ENCODE peak calls at places on chromosomes 13 and 19, in ten cellular contexts. N is PC-9, C is IMR-90, X is fibroblast of lung, P is kidney, F is gastrocnemius medialis, E is A549, S is lower lobe of right lung, L is left ventricle myocardium inferior, T is astrocyte. M is an unnamed sample. For H3K4me1, the result is how much of the 10 kb centered on the place peaks cover.

GRCh38 chr13:21529102-21529893 is 70.2 kb upstream of the ZDHHC20 start:
- DNase-seq in F (no peak), L (no peak), S (no peak), T (no peak), N (no peak), E (no peak), C (no peak), P (no peak), X (no peak), M (no peak)

GRCh38 chr13:46475586-46475991 is 77.4 kb upstream of the LRCH1 start:
- DNase-seq in F (no peak), L (no peak), T (peak), N (no peak), X (peak), E (no peak), C (no peak), S (no peak), P (no peak), M (peak)

GRCh38 chr13:50910483-50910805 is 853 bp downstream of the RNASEH2B start:
- DNase-seq in E (peak), X (peak), F (no peak), P (no peak), N (no peak), L (no peak), C (peak), T (peak), S (no peak), M (peak)

GRCh38 chr19:37692956-37693660 is 26.5 kb downstream of the ZNF607 start:
- DNase-seq in L (no peak), X (no peak), C (no peak), N (no peak), E (no peak), T (no peak), S (no peak), F (no peak), P (no peak), M (no peak)

GRCh38 chr13:32471187-32471922 is 43.4 kb upstream of the N4BP2L1 start:
- DNase-seq in T (peak), E (no peak), X (peak), L (peak), N (no peak), S (no peak), P (no peak), C (peak), F (no peak), M (no peak)

GRCh38 chr19:46514589-46515289 is 19.1 kb upstream of the PNMA8B start:
- DNase-seq in F (no peak), S (no peak), P (no peak), C (no peak), E (no peak), L (no peak), X (no peak), T (no peak), N (no peak), M (no peak)

GRCh38 chr19:42286349-42287016 is 15.4 kb upstream of the PRR19 start:
- DNase-seq in T (no peak), S (no peak), F (no peak), C (peak), X (peak), L (peak), E (no peak), N (no peak), P (peak), M (no peak)

GRCh38 chr19:12364391-12365093 is 941 bp downstream of the ZNF442 start:
- DNase-seq in F (no peak), C (peak), X (peak), T (peak), P (peak), L (peak), E (no peak), N (no peak), S (peak), M (no peak)

GRCh38 chr13:94389544-94390351 is 89.7 kb downstream of the DCT start:
- DNase-seq in L (no peak), T (no peak), S (no peak), P (no peak), E (no peak), X (no peak), C (no peak), N (no peak), F (no peak), M (no peak)

GRCh38 chr19:17687141-17687856 is 855 bp downstream of the UNC13A start:
- DNase-seq in X (no peak), P (no peak), F (no peak), N (no peak), T (no peak), E (peak), L (no peak), S (no peak), C (no peak), M (no peak)

GRCh38 chr19:8638078-8638619 is 7.7 kb downstream of the NFILZ start:
- DNase-seq in N (peak), P (no peak), L (peak), E (peak), T (peak), X (no peak), C (peak), F (no peak), S (peak), M (no peak)

GRCh38 chr13:60329221-60329983 is 67.6 kb upstream of the TDRD3 start:
- DNase-seq in E (peak), P (no peak), X (peak), L (no peak), T (peak), C (peak), F (no peak), S (peak), N (no peak), M (peak)

GRCh38 chr13:40932252-40932651 is 86.9 kb downstream of the ELF1 start:
- DNase-seq in L (no peak), N (no peak), F (no peak), T (no peak), P (no peak), S (no peak), X (no peak), E (no peak), C (no peak), M (no peak)

GRCh38 chr13:107289540-107289939 is 721.6 kb upstream of the ARGLU1 start:
- DNase-seq in P (no peak), N (no peak), E (no peak), L (no peak), X (no peak), F (no peak), S (no peak), T (no peak), C (peak), M (no peak)

GRCh38 chr13:27839809-27840467 is 47.7 kb downstream of the GSX1 start:
- DNase-seq in C (no peak), P (no peak), S (no peak), N (peak), T (peak), L (no peak), E (peak), X (no peak), F (no peak), M (peak)

GRCh38 chr13:44927953-44928352 is 61.3 kb downstream of the NUFIP1 start:
- DNase-seq in L (no peak), F (no peak), N (no peak), S (no peak), T (no peak), X (no peak), C (peak), P (no peak), E (no peak), M (no peak)

GRCh38 chr19:50332264-50333038 is 3.3 kb upstream of the KCNC3 start:
- DNase-seq in C (no peak), T (no peak), N (peak), P (peak), E (no peak), X (no peak), L (no peak), S (peak), F (no peak), M (no peak)

GRCh38 chr13:94667190-94667589 is 45.2 kb downstream of the SOX21 start:
- DNase-seq in F (no peak), N (no peak), E (no peak), P (no peak), S (no peak), X (no peak), L (no peak), T (no peak), C (no peak), M (no peak)

GRCh38 chr19:39325778-39326680 is 5.4 kb upstream of the LRFN1 start:
- DNase-seq in L (no peak), E (peak), P (no peak), C (peak), N (peak), T (no peak), F (no peak), X (peak), S (no peak), M (no peak)

GRCh38 chr13:100872761-100873160 is 198.2 kb upstream of the TMTC4 start:
- DNase-seq in X (peak), L (no peak), N (no peak), F (no peak), C (peak), E (no peak), S (no peak), T (no peak), P (no peak), M (no peak)

GRCh38 chr13:72255908-72256307 is 388.9 kb upstream of the DACH1 start:
- DNase-seq in X (peak), P (no peak), F (no peak), S (no peak), L (no peak), C (no peak), T (peak), N (no peak), E (peak), M (peak)

GRCh38 chr19:41641879-41642485 is 15.1 kb upstream of the CEACAM4 start:
- DNase-seq in X (peak), E (peak), P (peak), C (peak), S (peak), N (peak), T (peak), F (no peak), L (no peak), M (no peak)

GRCh38 chr19:35715981-35716734 is 1.6 kb upstream of the KMT2B start:
- DNase-seq in P (peak), X (no peak), C (peak), T (peak), E (peak), L (peak), S (peak), F (peak), N (peak), M (no peak)

DNA sequence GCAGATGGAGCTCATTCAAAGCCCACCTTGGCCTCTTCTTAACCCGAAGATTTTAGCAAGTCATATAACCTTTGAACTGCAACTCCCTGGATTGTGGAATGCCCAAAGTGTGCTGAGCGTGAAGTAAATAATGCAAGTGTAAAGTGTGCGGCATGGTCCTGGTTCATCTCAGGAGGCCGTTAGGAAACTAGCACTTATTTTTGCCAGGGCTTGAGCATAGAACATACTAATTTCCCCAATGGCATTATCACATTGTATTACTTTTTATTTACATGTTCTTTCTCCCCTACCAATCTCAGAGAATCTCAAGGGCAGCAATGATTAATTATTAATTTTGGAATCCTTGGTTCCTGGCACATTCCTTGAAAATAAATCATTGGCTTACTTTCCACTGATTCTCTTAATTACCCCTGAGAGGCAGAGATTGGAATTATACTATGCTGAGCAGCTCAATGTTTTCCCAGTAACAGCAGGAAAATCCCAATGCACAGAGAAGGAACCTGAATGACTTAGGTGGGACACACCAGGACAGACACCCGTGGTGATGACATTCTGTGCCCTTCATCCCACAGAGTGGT is 128.8 kb upstream of the GJB6 start:
- DNase-seq in X (no peak), C (no peak), N (no peak), T (peak), P (no peak), E (no peak), L (no peak), F (no peak), S (no peak), M (no peak)
- H3K27ac ChIP-seq in X (no peak), C (no peak), N (no peak), T (peak), P (peak), E (no peak), L (no peak), F (no peak), S (no peak), M (peak)

DNA sequence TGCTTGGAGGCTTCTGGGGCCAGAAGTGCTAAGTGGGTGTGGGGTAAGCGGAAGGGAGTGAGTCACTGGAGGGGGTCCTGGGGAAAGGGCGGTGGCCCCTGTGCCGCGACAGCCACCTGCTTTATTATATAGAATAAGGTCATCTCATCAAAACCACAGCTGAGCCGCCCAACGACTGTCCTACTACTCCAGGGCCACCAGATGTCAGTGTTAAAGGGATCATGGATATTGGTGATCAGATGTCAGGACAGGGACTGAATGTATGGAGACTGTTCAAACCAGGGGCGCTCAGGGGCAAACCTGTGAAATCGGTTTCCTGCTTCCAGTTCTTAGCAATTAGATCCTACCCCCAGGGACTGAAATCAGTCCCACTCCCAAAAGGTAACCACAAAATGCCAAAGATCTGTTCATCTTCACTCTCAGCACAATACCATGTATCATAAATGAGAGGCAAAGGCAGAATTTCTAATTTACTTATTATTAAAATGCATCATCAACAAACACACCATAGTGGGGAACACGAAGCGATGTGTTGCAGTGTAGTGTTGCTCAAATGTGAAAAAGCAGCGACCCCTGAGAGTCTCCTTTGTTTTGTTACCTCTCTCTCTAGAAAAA is 24.5 kb downstream of the ARL11 start:
- DNase-seq in S (no peak), P (no peak), C (peak), T (no peak), N (peak), X (peak), F (peak), E (peak), L (no peak), M (no peak)
- H3K4me1 ChIP-seq in S (under half), P (under half), C (under half), T (under half), N (under half), X (under half), F (half or more), E (under half), L (under half), M (under half)

GRCh38 chr19:15249912-15250634 is 17.8 kb upstream of the EPHX3 start:
- DNase-seq in N (no peak), L (peak), F (no peak), C (peak), X (peak), S (no peak), P (peak), T (peak), E (peak), M (no peak)
- TF ChIP-seq CTCF in N (no peak), L (no peak), F (no peak), C (no peak), X (no peak), S (no peak), P (no peak), T (no peak), E (no peak), M (peak)

GRCh38 chr13:110374644-110375370 is 67.7 kb downstream of the COL4A2 start:
- DNase-seq in F (no peak), S (no peak), L (no peak), C (no peak), T (no peak), X (no peak), N (no peak), P (no peak), E (no peak), M (no peak)
- H3K27ac ChIP-seq in F (peak), S (no peak), L (peak), C (no peak), T (no peak), X (no peak), N (no peak), P (no peak), E (no peak), M (no peak)

DNA sequence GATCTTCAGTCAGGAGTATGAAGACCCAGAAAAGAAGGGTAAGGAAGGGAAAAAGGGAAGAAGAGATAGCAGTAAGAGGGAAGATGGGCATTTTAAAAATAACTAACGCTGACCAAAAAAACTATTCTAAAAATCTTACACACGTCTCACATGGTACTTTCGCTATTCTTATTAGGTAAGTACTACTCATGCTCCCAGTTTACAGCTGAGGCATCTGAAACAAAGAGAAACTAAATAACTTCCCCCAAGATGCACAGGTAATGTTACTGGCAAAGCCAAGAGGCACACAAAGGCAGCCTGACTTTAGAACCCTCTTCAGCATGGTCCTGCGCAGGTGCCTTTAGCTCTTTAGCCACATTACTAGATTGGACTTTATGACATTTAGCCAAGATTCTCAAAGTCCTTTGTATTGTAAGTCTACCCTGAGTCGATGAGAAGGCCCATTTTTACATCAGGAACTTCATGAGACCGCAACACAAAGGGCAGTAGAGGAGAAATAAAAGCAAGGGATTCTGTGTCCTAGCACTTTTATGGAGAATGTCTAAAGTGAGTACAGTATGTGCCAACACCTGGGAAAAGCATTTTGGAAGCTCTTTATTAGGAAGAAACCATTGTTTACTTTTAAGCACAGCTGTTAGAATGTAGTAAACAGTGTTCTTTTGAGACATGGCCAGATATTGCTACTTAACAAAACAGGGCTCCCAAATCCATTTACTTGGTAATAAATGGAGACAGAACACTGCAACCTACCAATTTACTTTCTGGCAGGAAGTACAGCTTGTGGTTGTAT is 250.8 kb downstream of the KCTD12 start:
- DNase-seq in T (no peak), S (no peak), E (no peak), F (no peak), X (no peak), P (no peak), L (no peak), N (no peak), C (no peak), M (no peak)
- H3K4me1 ChIP-seq in T (under half), S (under half), E (under half), F (under half), X (under half), P (under half), L (under half), N (under half), C (under half), M (under half)

GRCh38 chr19:2740314-2740656 is 468 bp upstream of the SLC39A3 start:
- DNase-seq in L (no peak), E (no peak), P (no peak), X (no peak), F (no peak), N (no peak), T (no peak), S (no peak), C (no peak), M (no peak)

GRCh38 chr19:2736550-2737190 is 3.1 kb downstream of the SLC39A3 start:
- DNase-seq in S (no peak), P (no peak), E (no peak), C (no peak), T (no peak), X (no peak), F (no peak), L (no peak), N (no peak), M (no peak)

GRCh38 chr19:2743099-2743498 is 3.3 kb upstream of the SLC39A3 start:
- DNase-seq in X (no peak), P (no peak), E (no peak), N (no peak), T (no peak), S (no peak), C (no peak), L (no peak), F (no peak), M (no peak)

GRCh38 chr19:2744113-2744512 is 4.3 kb upstream of the SLC39A3 start:
- DNase-seq in L (no peak), P (no peak), N (no peak), F (no peak), S (no peak), X (no peak), E (no peak), C (no peak), T (no peak), M (no peak)

GRCh38 chr19:2739602-2740313 is at the start of gene SLC39A3:
- DNase-seq in P (peak), F (peak), S (peak), L (peak), X (peak), T (peak), C (peak), E (peak), N (peak), M (peak)
- TF ChIP-seq CTCF in P (peak), F (no peak), S (peak), L (peak), X (peak), T (no peak), C (no peak), E (no peak), N (no peak), M (no peak)

GRCh38 chr19:5287066-5287465 is 53.5 kb downstream of the PTPRS start:
- DNase-seq in T (no peak), N (no peak), S (no peak), L (no peak), X (no peak), F (no peak), P (no peak), E (no peak), C (no peak), M (no peak)
- H3K27ac ChIP-seq in T (no peak), N (no peak), S (no peak), L (peak), X (no peak), F (no peak), P (no peak), E (no peak), C (no peak), M (no peak)

GRCh38 chr13:110476220-110476617 is 85.3 kb downstream of the RAB20 start:
- DNase-seq in X (no peak), T (no peak), C (no peak), E (no peak), N (no peak), P (peak), L (no peak), F (no peak), S (no peak), M (no peak)
- H3K4me1 ChIP-seq in X (under half), T (under half), C (under half), E (under half), N (under half), P (under half), L (under half), F (under half), S (under half), M (under half)